ENCODE peak calls at places on chromosomes 6 and 20, in six cellular contexts. U, K, A, G, E and O are unnamed samples.

GRCh38 chr6:70707893-70708292 is 40.2 kb downstream of the SMAP1 start:
- DNase-seq in U (no peak), K (no peak), A (no peak), G (no peak), E (no peak), O (no peak)

GRCh38 chr6:143060354-143060805 is 309 bp upstream of the AIG1 start:
- DNase-seq in U (peak), K (peak), A (peak), G (peak), E (peak), O (peak)

GRCh38 chr6:166567107-166567506 is 19.4 kb downstream of the RAMACL start:
- DNase-seq in U (no peak), K (no peak), A (no peak), G (peak), E (no peak), O (no peak)

GRCh38 chr6:118146584-118146983 is 239.5 kb downstream of the SLC35F1 start:
- DNase-seq in U (no peak), K (no peak), A (no peak), G (no peak), E (no peak), O (no peak)

GRCh38 chr20:63015665-63016361 is 9.0 kb upstream of the BHLHE23 start:
- DNase-seq in U (no peak), K (no peak), A (no peak), G (no peak), E (no peak), O (no peak)

GRCh38 chr6:167850792-167851191 is 24.1 kb downstream of the AFDN start:
- DNase-seq in U (no peak), K (no peak), A (no peak), G (no peak), E (no peak), O (no peak)

GRCh38 chr20:43936371-43936770 is 21.7 kb downstream of the TOX2 start:
- DNase-seq in U (no peak), K (no peak), A (no peak), G (no peak), E (no peak), O (no peak)

GRCh38 chr6:105178110-105178509 is 1.7 kb downstream of the POPDC3 start:
- DNase-seq in U (peak), K (no peak), A (no peak), G (no peak), E (no peak), O (peak)

GRCh38 chr6:53809691-53810090 is 14.9 kb downstream of the LRRC1 start:
- DNase-seq in U (no peak), K (no peak), A (no peak), G (no peak), E (no peak), O (no peak)

GRCh38 chr6:9335470-9335869 is 900.1 kb upstream of the SLC35B3 start:
- DNase-seq in U (no peak), K (no peak), A (no peak), G (no peak), E (no peak), O (no peak)

GRCh38 chr6:54595844-54596243 is 250.7 kb upstream of the FAM83B start:
- DNase-seq in U (no peak), K (no peak), A (no peak), G (no peak), E (no peak), O (no peak)

GRCh38 chr20:22954661-22955060 is 80.5 kb upstream of the SSTR4 start:
- DNase-seq in U (no peak), K (no peak), A (no peak), G (no peak), E (no peak), O (no peak)

GRCh38 chr6:94049001-94049400 is 629.6 kb upstream of the EPHA7 start:
- DNase-seq in U (no peak), K (no peak), A (no peak), G (no peak), E (no peak), O (no peak)

GRCh38 chr6:114934079-114934478 is 591.3 kb upstream of the HS3ST5 start:
- DNase-seq in U (no peak), K (no peak), A (peak), G (no peak), E (no peak), O (no peak)

GRCh38 chr6:151808331-151809241 is 1.1 kb downstream of the ESR1 start:
- DNase-seq in U (no peak), K (no peak), A (no peak), G (no peak), E (no peak), O (no peak)

GRCh38 chr6:56393615-56394612 is 146.5 kb upstream of the COL21A1 start:
- DNase-seq in U (no peak), K (peak), A (no peak), G (no peak), E (no peak), O (peak)

GRCh38 chr20:31907046-31907445 is 36.6 kb downstream of the TTLL9 start:
- DNase-seq in U (no peak), K (no peak), A (no peak), G (no peak), E (no peak), O (no peak)

GRCh38 chr6:22302828-22303227 is 6.0 kb upstream of the PRL start:
- DNase-seq in U (no peak), K (no peak), A (no peak), G (no peak), E (no peak), O (peak)

GRCh38 chr6:125604257-125604656 is 145.2 kb upstream of the HEY2 start:
- DNase-seq in U (no peak), K (no peak), A (no peak), G (no peak), E (no peak), O (no peak)

GRCh38 chr6:161257778-161258457 is 15.9 kb downstream of the AGPAT4 start:
- DNase-seq in U (peak), K (no peak), A (no peak), G (peak), E (no peak), O (no peak)

GRCh38 chr6:151690768-151691562 is 116.5 kb upstream of the ESR1 start:
- DNase-seq in U (no peak), K (no peak), A (no peak), G (no peak), E (peak), O (no peak)

GRCh38 chr6:35473849-35474128 is 5.6 kb downstream of the RPL10A start:
- DNase-seq in U (no peak), K (no peak), A (no peak), G (no peak), E (no peak), O (no peak)

GRCh38 chr20:37943501-37944455 is 40.9 kb downstream of the VSTM2L start:
- DNase-seq in U (no peak), K (peak), A (no peak), G (no peak), E (no peak), O (no peak)

GRCh38 chr20:31722388-31723281 is at the start of gene BCL2L1:
- DNase-seq in U (peak), K (peak), A (peak), G (peak), E (no peak), O (peak)

GRCh38 chr6:156928972-156929371 is 151.8 kb downstream of the ARID1B start:
- DNase-seq in U (no peak), K (no peak), A (no peak), G (no peak), E (no peak), O (no peak)

GRCh38 chr20:53925651-53926401 is 144.6 kb downstream of the BCAS1 start:
- DNase-seq in U (no peak), K (no peak), A (no peak), G (no peak), E (no peak), O (no peak)
- H3K4me3 ChIP-seq in U (no peak), K (no peak), A (peak), G (no peak), E (peak), O (no peak)

GRCh38 chr6:155352812-155353211 is 38.5 kb upstream of the TFB1M start:
- DNase-seq in U (no peak), K (no peak), A (no peak), G (no peak), E (no peak), O (no peak)
- TF ChIP-seq MYC in U (no peak), K (no peak), A (no peak), G (no peak), E (no peak), O (no peak)

GRCh38 chr20:15699431-15700146 is 873.7 kb downstream of the KIF16B start:
- DNase-seq in U (no peak), K (no peak), A (no peak), G (no peak), E (no peak), O (no peak)
- H3K4me3 ChIP-seq in U (no peak), K (no peak), A (no peak), G (no peak), E (no peak), O (no peak)

GRCh38 chr6:79570802-79571367 is 33.7 kb upstream of the LCA5 start:
- DNase-seq in U (peak), K (peak), A (peak), G (peak), E (no peak), O (peak)
- TF ChIP-seq MYC in U (no peak), K (no peak), A (no peak), G (no peak), E (no peak), O (no peak)

DNA sequence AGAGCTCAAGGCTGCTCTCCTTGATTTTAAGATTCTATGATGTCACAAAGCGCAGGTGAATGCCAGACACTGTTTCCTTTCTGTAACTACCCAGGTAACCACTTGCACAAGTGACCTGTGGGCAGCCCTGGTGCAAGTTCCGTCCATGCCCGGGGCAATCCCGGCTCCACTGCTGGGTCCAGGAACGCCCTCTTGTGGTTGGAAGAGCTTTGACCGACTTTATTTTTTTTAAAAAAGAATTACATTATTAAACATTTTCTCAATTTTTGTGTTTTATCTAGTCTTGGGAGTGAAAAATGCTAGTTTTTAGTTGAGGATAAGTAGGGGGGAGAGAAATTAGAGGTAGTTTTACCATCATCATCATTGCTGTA is 695.2 kb downstream of the QKI start:
- DNase-seq in U (no peak), K (peak), A (no peak), G (peak), E (no peak), O (peak)
- H3K4me3 ChIP-seq in U (no peak), K (no peak), A (no peak), G (no peak), E (no peak), O (no peak)